ENCODE peak calls at places on chromosome 2, in ten cellular contexts. Z, W, V, P, K, J, I, S, G and Y are unnamed samples.

GRCh38 chr2:135820003-135820618 is 16.9 kb downstream of the LCT start:
- DNase-seq in V (no peak), J (peak; percentile 22), G (no peak), S (peak; percentile 87), W (no peak), K (no peak), P (no peak), Z (no peak), I (no peak), Y (no peak)

GRCh38 chr2:45681675-45682074 is 30.2 kb downstream of the PRKCE start:
- DNase-seq in S (peak; percentile 10), W (peak; percentile 13), G (peak; percentile 55), V (no peak), Z (no peak), J (no peak), K (peak; percentile 55), I (no peak), P (peak; percentile 54), Y (peak; percentile 81)

GRCh38 chr2:9114457-9114856 is 92.2 kb upstream of the ASAP2 start:
- DNase-seq in Z (no peak), S (peak; percentile 16), V (no peak), K (no peak), P (no peak), J (no peak), I (no peak), G (no peak), W (no peak), Y (no peak)

GRCh38 chr2:218218409-218219185 is 1.6 kb downstream of the ARPC2 start:
- DNase-seq in K (no peak), P (no peak), G (no peak), V (no peak), J (peak; percentile 70), W (no peak), Z (no peak), S (peak; percentile 68), I (no peak), Y (no peak)

GRCh38 chr2:146537477-146537876 is 1307.4 kb upstream of the ACVR2A start:
- DNase-seq in W (no peak), P (no peak), I (no peak), S (no peak), J (no peak), Z (no peak), K (no peak), V (no peak), G (no peak), Y (no peak)

GRCh38 chr2:3398837-3399236 is 19.3 kb downstream of the TRAPPC12 start:
- DNase-seq in W (no peak), P (no peak), J (no peak), V (no peak), K (no peak), I (no peak), S (no peak), Z (peak; percentile 58), G (no peak), Y (no peak)

GRCh38 chr2:174450021-174450816 is 36.6 kb downstream of the GPR155 start:
- DNase-seq in G (no peak), J (no peak), K (no peak), W (no peak), P (no peak), I (no peak), S (peak; percentile 40), Z (no peak), V (no peak), Y (no peak)

GRCh38 chr2:17879913-17880274 is 1.4 kb downstream of the KCNS3 start:
- DNase-seq in G (no peak), P (no peak), J (no peak), S (no peak), K (no peak), Z (no peak), V (no peak), W (peak; percentile 13), I (no peak), Y (no peak)

GRCh38 chr2:65562890-65563289 is 130.5 kb upstream of the SPRED2 start:
- DNase-seq in S (no peak), V (no peak), I (no peak), W (no peak), P (no peak), G (no peak), J (no peak), Z (no peak), K (no peak), Y (no peak)

GRCh38 chr2:65564299-65564698 is 131.9 kb upstream of the SPRED2 start:
- DNase-seq in G (no peak), Z (no peak), S (no peak), I (no peak), P (no peak), V (no peak), J (no peak), W (no peak), K (no peak), Y (no peak)

GRCh38 chr2:65565681-65566080 is 133.3 kb upstream of the SPRED2 start:
- DNase-seq in G (no peak), I (no peak), Z (no peak), P (no peak), W (no peak), S (no peak), K (no peak), V (no peak), J (no peak), Y (no peak)

DNA sequence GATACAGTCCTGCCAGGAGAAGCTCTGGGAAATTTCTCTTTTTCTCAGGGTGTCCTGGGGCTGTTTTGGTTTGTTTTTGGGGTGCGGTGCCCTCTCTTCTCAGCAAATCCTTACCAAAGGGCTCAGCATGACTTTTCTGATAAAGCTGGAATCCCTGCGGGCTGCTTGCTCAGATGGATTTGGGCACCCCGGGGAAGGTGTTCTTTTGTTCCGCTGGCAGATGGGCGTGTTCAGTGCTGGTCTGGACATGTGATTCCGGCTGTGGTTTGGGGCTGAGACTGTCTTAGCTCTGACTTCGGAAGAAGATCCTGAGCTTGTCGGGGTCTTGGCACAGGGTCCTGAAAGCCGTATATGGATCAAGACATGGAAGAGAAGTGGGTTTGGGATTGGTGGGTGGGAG is 134.2 kb upstream of the SPRED2 start:
- DNase-seq in K (no peak), P (no peak), V (no peak), S (no peak), W (no peak), I (no peak), Z (peak; percentile 70), J (no peak), G (peak; percentile 54), Y (no peak)
- H3K4me3 ChIP-seq in K (no peak overlapping the region), P (no peak overlapping the region), V (no peak overlapping the region), S (no peak overlapping the region), W (no peak overlapping the region), I (no peak overlapping the region), Z (no peak overlapping the region), J (no peak overlapping the region), G (peak overlapping the region; percentile 24), Y (peak overlapping the region; percentile 37)

DNA sequence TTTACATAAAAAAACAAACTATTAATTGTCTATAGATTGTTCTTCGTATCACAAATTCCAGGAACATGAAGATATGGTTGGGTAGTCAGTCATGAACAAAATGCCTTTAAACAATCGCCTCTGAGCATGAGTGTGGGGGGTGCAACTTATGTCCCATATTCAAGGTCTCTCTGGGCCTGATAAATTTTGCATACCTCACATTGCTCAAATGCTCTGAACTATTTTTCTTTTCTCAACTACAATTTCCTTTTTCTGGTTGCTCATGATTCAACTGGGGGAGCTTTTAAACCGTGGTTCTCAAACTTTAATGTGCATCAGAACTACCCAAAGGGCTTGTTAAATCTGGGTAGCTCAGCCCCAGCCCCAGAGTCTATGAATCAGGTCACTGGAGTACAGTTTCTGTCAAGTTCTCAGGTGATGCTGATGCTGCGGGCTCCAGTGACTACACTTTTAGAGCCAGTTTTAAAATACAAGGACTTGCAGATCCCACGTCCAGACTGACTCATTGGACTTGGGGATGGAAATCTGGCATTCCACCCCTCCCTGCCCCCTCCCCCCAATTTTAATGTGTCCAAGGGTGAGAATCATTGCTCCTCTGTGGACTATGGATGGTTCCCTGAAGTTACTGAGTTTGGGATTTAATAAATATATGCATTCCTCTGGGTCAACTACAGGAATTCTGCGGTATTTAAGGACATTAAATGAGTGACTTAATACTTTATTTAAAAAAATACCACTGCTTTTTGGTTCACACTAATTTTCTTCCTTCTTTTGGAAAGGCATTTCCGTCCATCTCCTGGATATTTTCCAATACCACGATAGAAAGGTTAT is 1.5 kb upstream of the GPD2 start:
- DNase-seq in K (no peak), W (no peak), J (no peak), I (no peak), V (no peak), Z (peak; percentile 13), G (no peak), P (no peak), S (peak; percentile 18), Y (no peak)
- H3K4me3 ChIP-seq in K (peak overlapping the region; percentile 69), W (no peak overlapping the region), J (peak overlapping the region; percentile 72), I (no peak overlapping the region), V (peak overlapping the region; percentile 76), Z (peak overlapping the region; percentile 77), G (peak overlapping the region; percentile 65), P (no peak overlapping the region), S (no peak overlapping the region), Y (peak overlapping the region; percentile 54)

GRCh38 chr2:143697744-143698143 is 568.5 kb downstream of the ARHGAP15 start:
- DNase-seq in P (no peak), J (no peak), G (no peak), V (no peak), W (no peak), I (no peak), S (peak; percentile 40), K (no peak), Z (no peak), Y (no peak)

GRCh38 chr2:143696651-143697050 is 567.4 kb downstream of the ARHGAP15 start:
- DNase-seq in P (no peak), W (no peak), Z (no peak), S (peak; percentile 31), I (no peak), K (no peak), J (no peak), G (no peak), V (no peak), Y (no peak)

GRCh38 chr2:143692162-143692561 is 562.9 kb downstream of the ARHGAP15 start:
- DNase-seq in S (no peak), G (no peak), K (no peak), W (no peak), J (no peak), V (no peak), Z (peak; percentile 8), P (no peak), I (no peak), Y (no peak)

GRCh38 chr2:143691136-143691535 is 561.9 kb downstream of the ARHGAP15 start:
- DNase-seq in S (no peak), V (no peak), W (no peak), G (no peak), J (no peak), I (no peak), Z (no peak), P (no peak), K (no peak), Y (no peak)

DNA sequence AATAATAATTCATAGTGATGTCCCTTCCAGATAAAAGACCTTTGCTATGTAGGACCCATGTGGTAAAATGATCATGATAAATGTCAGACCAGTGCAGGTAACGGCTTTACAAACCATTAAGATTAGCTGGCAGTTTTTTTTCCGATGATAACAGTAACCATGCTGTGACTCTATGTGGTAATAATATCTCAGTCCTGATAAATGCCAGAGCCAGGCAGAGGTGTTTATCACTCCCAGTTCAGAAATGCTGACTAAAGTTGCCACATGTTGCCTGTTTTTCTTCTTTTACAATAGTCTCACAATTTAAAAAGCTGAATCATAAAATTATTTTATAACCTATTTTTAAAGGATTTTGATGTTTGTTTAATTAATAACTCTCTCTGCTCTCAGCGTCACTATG is 565.1 kb downstream of the ARHGAP15 start:
- DNase-seq in Z (no peak), W (no peak), J (no peak), G (no peak), K (no peak), V (no peak), S (no peak), I (no peak), P (no peak), Y (no peak)
- H3K4me3 ChIP-seq in Z (no peak overlapping the region), W (no peak overlapping the region), J (no peak overlapping the region), G (no peak overlapping the region), K (no peak overlapping the region), V (no peak overlapping the region), S (no peak overlapping the region), I (no peak overlapping the region), P (no peak overlapping the region), Y (no peak overlapping the region)

GRCh38 chr2:81481242-81481993 is 1176.9 kb upstream of the LRRTM1 start:
- DNase-seq in P (no peak), Z (peak; percentile 7), W (no peak), J (no peak), K (no peak), S (no peak), I (peak; percentile 49), V (no peak), G (peak; percentile 4), Y (no peak)

GRCh38 chr2:81483254-81483653 is 1178.7 kb upstream of the LRRTM1 start:
- DNase-seq in S (no peak), V (no peak), G (no peak), I (no peak), Z (no peak), J (no peak), W (no peak), K (no peak), P (no peak), Y (no peak)

GRCh38 chr2:81481994-81482368 is 1177.4 kb upstream of the LRRTM1 start:
- DNase-seq in P (no peak), G (peak; percentile 16), S (no peak), V (peak; percentile 3), Z (peak; percentile 6), K (no peak), J (no peak), I (no peak), W (no peak), Y (no peak)
- H3K4me3 ChIP-seq in P (no peak overlapping the region), G (peak overlapping the region; percentile 49), S (no peak overlapping the region), V (no peak overlapping the region), Z (no peak overlapping the region), K (no peak overlapping the region), J (no peak overlapping the region), I (no peak overlapping the region), W (no peak overlapping the region), Y (no peak overlapping the region)